ENCODE peak calls at places on chromosomes 2 and 18, in five cellular contexts. L, H, T, R and D are unnamed samples.

GRCh38 chr18:8912348-8913057 is 190.0 kb upstream of the NDUFV2 start:
- DNase-seq in L (peak; percentile 16), H (no peak), T (peak; percentile 25), R (no peak), D (peak; percentile 70)

GRCh38 chr2:10305715-10306114 is 3.0 kb downstream of the HPCAL1 start:
- DNase-seq in L (peak; percentile 21), H (no peak), T (peak; percentile 47), R (no peak), D (no peak)

GRCh38 chr2:100814453-100814852 is 5.5 kb upstream of the NPAS2 start:
- DNase-seq in L (peak; percentile 85), H (no peak), T (no peak), R (no peak), D (no peak)

GRCh38 chr18:59093668-59094067 is 46.0 kb upstream of the SEC11C start:
- DNase-seq in L (no peak), H (no peak), T (no peak), R (no peak), D (no peak)

GRCh38 chr2:69804416-69804815 is 25.0 kb upstream of the GMCL1 start:
- DNase-seq in L (no peak), H (no peak), T (no peak), R (no peak), D (peak; percentile 39)

GRCh38 chr2:231673348-231673770 is 35.0 kb upstream of the PTMA start:
- DNase-seq in L (peak; percentile 90), H (no peak), T (peak; percentile 90), R (no peak), D (no peak)

GRCh38 chr2:120905824-120906571 is 170.3 kb downstream of the GLI2 start:
- DNase-seq in L (no peak), H (no peak), T (no peak), R (no peak), D (no peak)

GRCh38 chr18:6626457-6626856 is 103.1 kb upstream of the ARHGAP28 start:
- DNase-seq in L (no peak), H (no peak), T (no peak), R (no peak), D (no peak)

GRCh38 chr2:155151472-155151871 is 453.0 kb downstream of the KCNJ3 start:
- DNase-seq in L (no peak), H (no peak), T (no peak), R (no peak), D (no peak)

GRCh38 chr2:71928734-71929481 is 218.8 kb downstream of the CYP26B1 start:
- DNase-seq in L (no peak), H (no peak), T (no peak), R (no peak), D (peak; percentile 55)

GRCh38 chr2:160399880-160400279 is 93.7 kb downstream of the RBMS1 start:
- DNase-seq in L (no peak), H (no peak), T (no peak), R (no peak), D (no peak)

GRCh38 chr2:64792995-64793639 is 139.4 kb upstream of the SERTAD2 start:
- DNase-seq in L (no peak), H (no peak), T (no peak), R (no peak), D (no peak)

GRCh38 chr2:110993557-110994231 is 127.0 kb upstream of the BCL2L11 start:
- DNase-seq in L (no peak), H (no peak), T (peak; percentile 87), R (no peak), D (peak; percentile 62)

GRCh38 chr2:235674116-235674515 is 180.3 kb downstream of the AGAP1 start:
- DNase-seq in L (no peak), H (peak; percentile 64), T (no peak), R (no peak), D (no peak)

GRCh38 chr2:147487286-147487979 is 357.4 kb upstream of the ACVR2A start:
- DNase-seq in L (no peak), H (no peak), T (no peak), R (no peak), D (no peak)

GRCh38 chr2:48471048-48471474 is 58.9 kb upstream of the STON1 start:
- DNase-seq in L (no peak), H (peak; percentile 24), T (no peak), R (no peak), D (no peak)

GRCh38 chr2:85727798-85728197 is 26.0 kb upstream of the ATOH8 start:
- DNase-seq in L (no peak), H (no peak), T (peak; percentile 57), R (no peak), D (no peak)

GRCh38 chr2:84880395-84880644 is 564 bp downstream of the TRABD2A start:
- DNase-seq in L (no peak), H (no peak), T (no peak), R (no peak), D (no peak)

GRCh38 chr2:205695460-205695979 is 13.2 kb downstream of the NRP2 start:
- DNase-seq in L (no peak), H (no peak), T (no peak), R (no peak), D (no peak)

GRCh38 chr2:237731663-237732062 is 66.9 kb upstream of the RBM44 start:
- DNase-seq in L (no peak), H (peak; percentile 64), T (peak; percentile 62), R (no peak), D (no peak)

GRCh38 chr2:189096769-189097447 is 82.7 kb downstream of the COL5A2 start:
- DNase-seq in L (no peak), H (no peak), T (no peak), R (no peak), D (no peak)

GRCh38 chr2:9405636-9406035 is 17.7 kb downstream of the ITGB1BP1 start:
- DNase-seq in L (no peak), H (no peak), T (no peak), R (no peak), D (no peak)

GRCh38 chr18:26082475-26082874 is 7.9 kb downstream of the SS18 start:
- DNase-seq in L (no peak), H (no peak), T (no peak), R (no peak), D (no peak)

GRCh38 chr2:71878626-71879508 is 268.8 kb downstream of the CYP26B1 start:
- DNase-seq in L (no peak), H (no peak), T (no peak), R (no peak), D (no peak)

GRCh38 chr18:76658627-76659026 is 163.6 kb upstream of the ZNF516 start:
- DNase-seq in L (no peak), H (peak; percentile 37), T (no peak), R (no peak), D (no peak)

GRCh38 chr2:47019532-47019931 is 103.9 kb upstream of the MCFD2 start:
- DNase-seq in L (no peak), H (no peak), T (no peak), R (no peak), D (no peak)
- H3K27ac ChIP-seq in L (peak overlapping the region; percentile 55), H (peak overlapping the region; percentile 7), T (no peak overlapping the region), R (no peak overlapping the region), D (peak overlapping the region; percentile 94)

GRCh38 chr2:143161982-143162837 is 33.0 kb downstream of the ARHGAP15 start:
- DNase-seq in L (peak; percentile 33), H (peak; percentile 21), T (peak; percentile 54), R (no peak), D (no peak)

GRCh38 chr2:143160732-143161707 is 31.8 kb downstream of the ARHGAP15 start:
- DNase-seq in L (no peak), H (no peak), T (no peak), R (no peak), D (no peak)

GRCh38 chr2:143158500-143159262 is 29.5 kb downstream of the ARHGAP15 start:
- DNase-seq in L (no peak), H (no peak), T (no peak), R (no peak), D (no peak)

GRCh38 chr2:143157001-143157798 is 28.0 kb downstream of the ARHGAP15 start:
- DNase-seq in L (no peak), H (no peak), T (no peak), R (no peak), D (no peak)

GRCh38 chr2:143158098-143158497 is 28.9 kb downstream of the ARHGAP15 start:
- DNase-seq in L (no peak), H (no peak), T (no peak), R (no peak), D (no peak)
- H3K4me1 ChIP-seq in L (no peaks in the 10 kb centered on the region), H (no peaks in the 10 kb centered on the region), T (no peaks in the 10 kb centered on the region), R (no peaks in the 10 kb centered on the region), D (no peaks in the 10 kb centered on the region)

GRCh38 chr18:56019908-56020307 is 431.9 kb upstream of the TCF4 start:
- DNase-seq in L (no peak), H (no peak), T (no peak), R (no peak), D (no peak)

GRCh38 chr18:56021814-56022205 is 433.8 kb upstream of the TCF4 start:
- DNase-seq in L (no peak), H (no peak), T (no peak), R (no peak), D (no peak)

GRCh38 chr18:56019156-56019555 is 431.2 kb upstream of the TCF4 start:
- DNase-seq in L (no peak), H (no peak), T (no peak), R (no peak), D (no peak)

GRCh38 chr18:56026505-56026904 is 438.5 kb upstream of the TCF4 start:
- DNase-seq in L (no peak), H (no peak), T (no peak), R (no peak), D (no peak)

DNA sequence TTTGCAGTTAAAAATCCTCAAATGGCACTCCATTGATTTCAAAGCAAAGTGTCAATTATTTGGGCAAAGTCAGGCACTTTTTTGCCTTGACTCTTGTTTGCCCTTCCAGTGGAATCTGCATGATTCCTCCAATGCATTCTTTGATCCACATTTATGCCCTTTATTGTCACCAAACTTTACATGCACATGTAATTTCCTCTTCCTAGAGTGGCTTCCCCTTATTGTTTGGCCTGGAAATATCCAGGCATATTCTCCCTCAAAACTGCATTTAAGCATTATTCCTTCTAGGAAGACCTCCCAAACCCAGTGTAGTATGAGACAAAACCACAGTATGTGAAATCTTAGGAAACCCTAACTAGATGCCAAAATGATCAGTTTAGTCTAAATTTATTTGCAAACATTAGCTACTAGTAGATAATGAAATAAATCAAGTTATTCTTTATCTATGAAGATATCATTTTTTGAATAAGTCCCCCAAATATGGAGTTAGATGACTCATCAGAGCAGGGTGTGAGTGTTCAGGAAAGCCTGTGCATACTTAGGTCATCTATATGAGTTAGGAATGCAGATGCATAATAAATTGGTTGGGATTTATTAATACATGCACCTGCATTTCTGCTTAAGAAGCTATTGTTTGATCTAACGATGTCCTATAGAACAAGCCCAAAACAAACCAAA is 433.3 kb upstream of the TCF4 start:
- DNase-seq in L (no peak), H (no peak), T (no peak), R (no peak), D (no peak)
- TF ChIP-seq POLR2AphosphoS5 in L (no peak), H (no peak), T (no peak), R (no peak), D (no peak)

DNA sequence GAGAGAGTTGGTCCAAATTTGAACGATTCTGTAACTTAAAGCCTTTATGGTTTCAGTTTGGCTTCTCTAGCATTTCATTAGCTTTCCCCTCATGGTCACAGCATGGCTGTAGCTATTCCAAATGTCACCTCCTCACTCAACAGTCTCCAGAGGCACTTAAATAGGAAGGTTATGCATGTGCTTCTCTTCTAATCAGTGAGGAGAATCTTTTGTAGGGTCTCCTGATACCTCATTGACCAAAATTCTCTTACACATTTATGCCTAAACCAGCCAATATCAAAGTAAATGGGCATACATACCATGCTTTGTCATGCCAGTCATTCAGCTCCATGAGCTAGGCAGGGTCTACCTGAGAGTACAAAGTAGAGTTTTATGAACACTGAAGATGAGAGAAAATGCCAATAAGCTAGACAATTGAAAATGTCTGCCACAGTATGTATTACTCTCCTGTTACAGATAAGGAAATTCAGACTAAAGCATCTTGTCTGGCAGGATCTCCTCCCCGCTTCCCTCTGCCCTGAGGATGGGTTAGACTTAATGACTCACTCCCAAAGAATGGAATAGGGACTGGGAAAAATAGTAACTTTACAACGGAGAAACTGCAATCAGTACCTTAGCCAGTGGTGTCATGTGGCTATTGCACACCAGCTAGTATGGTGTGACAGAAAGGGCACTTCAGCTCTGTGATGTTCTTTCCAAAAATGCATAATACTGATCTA is 15.4 kb downstream of the DSG2 start:
- DNase-seq in L (no peak), H (no peak), T (no peak), R (no peak), D (no peak)
- H3K27ac ChIP-seq in L (peak overlapping the region; percentile 64), H (no peak overlapping the region), T (no peak overlapping the region), R (peak overlapping the region; percentile 67), D (no peak overlapping the region)